ENCODE peak calls at places on chromosome 9, in ten cellular contexts. M is amniotic epithelial cell; Z is HEK293T; P is Peyer's patch; R is IMR-90; H is HCT116; F is amniotic stem cell; X is GM19239; E is psoas muscle; T is activated CD4-positive, alpha-beta T cell treated with anti-CD3 and anti-CD28 coated beads, Interleukin-2, amount 50 U/mL, for 24 hours. Y is an unnamed sample.

GRCh38 chr9:4137755-4138154 is 162.1 kb downstream of the GLIS3 start:
- DNase-seq in P (no peak), Z (no peak), T (no peak), H (no peak), R (peak), E (no peak), F (peak), X (no peak), M (peak), Y (no peak)

GRCh38 chr9:16252631-16253030 is 617.8 kb downstream of the BNC2 start:
- DNase-seq in F (no peak), E (no peak), Z (no peak), R (no peak), H (no peak), M (no peak), X (no peak), P (no peak), T (no peak), Y (peak)

GRCh38 chr9:89311346-89312153 is 555 bp downstream of the CKS2 start:
- DNase-seq in P (peak), E (no peak), F (no peak), Z (peak), T (no peak), X (no peak), R (no peak), M (no peak), H (no peak), Y (no peak)

GRCh38 chr9:70262948-70263347 is 4.2 kb downstream of the SMC5 start:
- DNase-seq in H (no peak), M (no peak), E (no peak), P (no peak), F (no peak), T (no peak), Z (no peak), X (no peak), R (peak), Y (no peak)

GRCh38 chr9:89177021-89177400 is 1.6 kb downstream of the SHC3 start:
- DNase-seq in Z (no peak), R (peak), X (no peak), F (no peak), P (no peak), E (no peak), M (peak), T (no peak), H (no peak), Y (no peak)

GRCh38 chr9:123283048-123283408 is 14.6 kb upstream of the STRBP start:
- DNase-seq in Z (no peak), X (no peak), R (no peak), T (no peak), M (no peak), P (no peak), E (no peak), F (no peak), H (no peak), Y (no peak)

GRCh38 chr9:79798450-79798849 is 226.7 kb downstream of the TLE4 start:
- DNase-seq in E (no peak), R (no peak), Z (no peak), X (no peak), H (no peak), P (no peak), F (no peak), M (no peak), T (no peak), Y (no peak)

GRCh38 chr9:36969216-36969771 is 64.8 kb downstream of the PAX5 start:
- DNase-seq in Z (no peak), F (no peak), E (no peak), T (no peak), X (no peak), R (no peak), M (no peak), P (no peak), H (no peak), Y (no peak)

GRCh38 chr9:128419061-128419925 is 1.4 kb upstream of the CERCAM start:
- DNase-seq in E (no peak), F (no peak), Z (peak), P (no peak), H (no peak), T (no peak), X (no peak), R (peak), M (peak), Y (peak)

GRCh38 chr9:89433826-89434225 is 64.1 kb downstream of the SEMA4D start:
- DNase-seq in E (no peak), P (no peak), M (no peak), X (no peak), R (peak), Z (no peak), T (no peak), H (no peak), F (no peak), Y (no peak)

GRCh38 chr9:121353246-121353975 is 16.6 kb downstream of the STOM start:
- DNase-seq in M (no peak), F (no peak), R (no peak), T (no peak), X (peak), Z (no peak), H (no peak), P (no peak), E (no peak), Y (no peak)

GRCh38 chr9:107462691-107463090 is 26.9 kb downstream of the KLF4 start:
- DNase-seq in T (no peak), E (no peak), Z (no peak), H (no peak), X (no peak), R (no peak), P (no peak), F (no peak), M (peak), Y (no peak)

GRCh38 chr9:2758162-2758950 is 41.0 kb downstream of the KCNV2 start:
- DNase-seq in X (no peak), F (no peak), Z (no peak), M (no peak), T (no peak), E (no peak), R (no peak), P (no peak), H (no peak), Y (no peak)

GRCh38 chr9:129889461-129889935 is 54.2 kb downstream of the USP20 start:
- DNase-seq in H (no peak), E (no peak), P (no peak), X (no peak), T (no peak), R (no peak), M (no peak), F (no peak), Z (no peak), Y (no peak)

GRCh38 chr9:89695441-89695891 is 90.7 kb downstream of the GADD45G start:
- DNase-seq in E (no peak), M (no peak), P (no peak), H (no peak), F (no peak), R (no peak), X (no peak), T (no peak), Z (no peak), Y (no peak)

GRCh38 chr9:71897573-71897972 is 13.4 kb downstream of the ABHD17B start:
- DNase-seq in F (no peak), R (no peak), T (no peak), E (no peak), X (peak), H (no peak), P (no peak), M (no peak), Z (no peak), Y (no peak)

GRCh38 chr9:36959681-36960574 is 74.1 kb downstream of the PAX5 start:
- DNase-seq in T (no peak), F (no peak), Z (no peak), P (no peak), M (no peak), X (no peak), R (no peak), H (no peak), E (no peak), Y (no peak)

GRCh38 chr9:111952559-111952958 is 55.9 kb downstream of the UGCG start:
- DNase-seq in X (no peak), F (no peak), R (peak), T (no peak), P (no peak), E (no peak), H (no peak), Z (no peak), M (peak), Y (no peak)

GRCh38 chr9:34334337-34334824 is 5.0 kb downstream of the NUDT2 start:
- DNase-seq in H (no peak), M (no peak), Z (no peak), P (no peak), X (no peak), T (no peak), E (no peak), R (peak), F (no peak), Y (no peak)

Y was measured in NCI-H2227 treated with DMSO at 0.1 percent for 48 hours.